ENCODE peak calls at places on chromosomes 1 and 21, in nine cellular contexts. L, J, Q, I, A, W, P, C and X are unnamed samples.

GRCh38 chr1:26915204-26915842 is 1.5 kb upstream of the NR0B2 start:
- DNase-seq in L (peak; percentile 57), J (no peak), Q (no peak), I (no peak), A (no peak), W (peak; percentile 76), P (no peak), C (no peak), X (no peak)

GRCh38 chr21:28480091-28480869 is 512.4 kb downstream of the LTN1 start:
- DNase-seq in L (no peak), J (no peak), Q (no peak), I (no peak), A (no peak), W (no peak), P (no peak), C (no peak), X (no peak)

GRCh38 chr1:221715321-221716169 is 26.3 kb downstream of the DUSP10 start:
- DNase-seq in L (no peak), J (no peak), Q (peak; percentile 91), I (no peak), A (no peak), W (no peak), P (no peak), C (no peak), X (no peak)

GRCh38 chr1:160739098-160739511 is at the start of gene SLAMF7:
- DNase-seq in L (peak; percentile 42), J (no peak), Q (no peak), I (no peak), A (no peak), W (no peak), P (no peak), C (no peak), X (no peak)

GRCh38 chr1:78833491-78833890 is 173.0 kb downstream of the ADGRL4 start:
- DNase-seq in L (no peak), J (peak; percentile 42), Q (peak; percentile 35), I (no peak), A (no peak), W (no peak), P (peak; percentile 75), C (no peak), X (no peak)

GRCh38 chr1:152752225-152752624 is 5.6 kb upstream of the KPRP start:
- DNase-seq in L (no peak), J (peak; percentile 53), Q (peak; percentile 35), I (no peak), A (no peak), W (no peak), P (peak; percentile 54), C (no peak), X (no peak)

GRCh38 chr1:168864266-168864665 is 135.3 kb upstream of the DPT start:
- DNase-seq in L (no peak), J (no peak), Q (no peak), I (no peak), A (no peak), W (no peak), P (no peak), C (no peak), X (no peak)

GRCh38 chr21:42310411-42311001 is 4.7 kb downstream of the TFF3 start:
- DNase-seq in L (no peak), J (no peak), Q (no peak), I (no peak), A (no peak), W (no peak), P (no peak), C (no peak), X (no peak)

GRCh38 chr1:105934806-105935205 is 1121.7 kb upstream of the PRMT6 start:
- DNase-seq in L (no peak), J (no peak), Q (no peak), I (no peak), A (no peak), W (no peak), P (no peak), C (no peak), X (no peak)

GRCh38 chr1:201546093-201546492 is 7.2 kb downstream of the NAV1 start:
- DNase-seq in L (no peak), J (no peak), Q (no peak), I (no peak), A (no peak), W (no peak), P (no peak), C (no peak), X (no peak)

GRCh38 chr21:41366522-41367151 is 4.8 kb downstream of the MX2 start:
- DNase-seq in L (peak; percentile 59), J (no peak), Q (no peak), I (no peak), A (no peak), W (peak; percentile 46), P (peak; percentile 35), C (no peak), X (no peak)

GRCh38 chr1:201736707-201737320 is 92.1 kb upstream of the IPO9 start:
- DNase-seq in L (no peak), J (no peak), Q (no peak), I (no peak), A (no peak), W (no peak), P (no peak), C (no peak), X (no peak)

GRCh38 chr1:19013826-19014548 is 57.5 kb upstream of the IFFO2 start:
- DNase-seq in L (no peak), J (no peak), Q (no peak), I (no peak), A (no peak), W (no peak), P (no peak), C (peak; percentile 30), X (no peak)

GRCh38 chr1:224333309-224333926 is 3.4 kb upstream of the NVL start:
- DNase-seq in L (no peak), J (peak; percentile 41), Q (peak; percentile 64), I (no peak), A (no peak), W (no peak), P (no peak), C (no peak), X (no peak)

GRCh38 chr1:21451981-21452411 is 12.1 kb downstream of the NBPF3 start:
- DNase-seq in L (no peak), J (no peak), Q (no peak), I (no peak), A (no peak), W (no peak), P (no peak), C (no peak), X (no peak)